ENCODE peak calls at places on chromosomes 13 and 19, in five cellular contexts. Z is left ventricle myocardium inferior, O is choroid plexus epithelial cell, Y is keratinocyte, X is cardiac fibroblast. K is an unnamed sample.

GRCh38 chr19:18833849-18834643 is 2.3 kb downstream of the UPF1 start:
- DNase-seq in Y (no peak), O (no peak), Z (no peak), X (no peak), K (no peak)

GRCh38 chr13:44779085-44779484 is 203.0 kb upstream of the TSC22D1 start:
- DNase-seq in X (no peak), Y (no peak), O (no peak), Z (no peak), K (no peak)

GRCh38 chr19:35868823-35869326 is 501 bp downstream of the APLP1 start:
- DNase-seq in Z (no peak), O (no peak), X (no peak), Y (no peak), K (no peak)

GRCh38 chr13:50167224-50167947 is 152.1 kb downstream of the KCNRG start:
- DNase-seq in Y (no peak), O (no peak), Z (no peak), X (no peak), K (no peak)

GRCh38 chr13:32261567-32261966 is 53.6 kb downstream of the ZAR1L start:
- DNase-seq in Z (peak), O (peak), Y (peak), X (peak), K (peak)

GRCh38 chr13:75876371-75877050 is 240.4 kb downstream of the LMO7 start:
- DNase-seq in O (peak), X (peak), Y (peak), Z (peak), K (peak)

GRCh38 chr13:45370922-45371406 is 30.0 kb upstream of the TPT1 start:
- DNase-seq in Y (no peak), X (peak), Z (peak), O (peak), K (peak)

GRCh38 chr13:27636624-27637288 is 15.1 kb downstream of the POLR1D start:
- DNase-seq in O (peak), Y (no peak), Z (no peak), X (no peak), K (no peak)

GRCh38 chr19:15222738-15223648 is 9.3 kb downstream of the EPHX3 start:
- DNase-seq in Y (peak), X (peak), O (peak), Z (peak), K (peak)

GRCh38 chr19:35797663-35798062 is 15.0 kb downstream of the PRODH2 start:
- DNase-seq in O (peak), X (no peak), Y (no peak), Z (no peak), K (no peak)

GRCh38 chr19:48757089-48757675 is 1.9 kb downstream of the FGF21 start:
- DNase-seq in Y (no peak), Z (no peak), O (no peak), X (no peak), K (no peak)

GRCh38 chr13:32330438-32330837 is 15.1 kb downstream of the BRCA2 start:
- DNase-seq in Y (no peak), Z (no peak), O (peak), X (peak), K (peak)

GRCh38 chr13:101398920-101399319 is 17.4 kb downstream of the NALCN start:
- DNase-seq in O (peak), Y (no peak), Z (no peak), X (no peak), K (peak)

GRCh38 chr13:91571681-91572080 is 173.3 kb downstream of the GPC5 start:
- DNase-seq in Y (no peak), O (no peak), X (no peak), Z (no peak), K (no peak)

K was measured in amniotic epithelial cell.